ENCODE peak calls at places on chromosomes 7 and 10, in six cellular contexts. S, W, K, X, Q and J are unnamed samples.

GRCh38 chr7:30184804-30185487 is 50.2 kb downstream of the MTURN start:
- DNase-seq in K (no peak), X (no peak), W (no peak), S (no peak), Q (peak; percentile 89), J (no peak)

GRCh38 chr7:150916670-150917069 is 61.5 kb downstream of the KCNH2 start:
- DNase-seq in X (no peak), W (no peak), Q (no peak), K (no peak), S (no peak), J (no peak)

GRCh38 chr10:30028006-30028441 is 31.4 kb downstream of the JCAD start:
- DNase-seq in X (no peak), W (peak; percentile 38), K (no peak), S (no peak), Q (peak; percentile 58), J (peak; percentile 41)

GRCh38 chr7:47327698-47328391 is 254.1 kb downstream of the TNS3 start:
- DNase-seq in W (peak; percentile 90), Q (peak; percentile 77), S (peak; percentile 73), K (peak; percentile 81), X (peak; percentile 60), J (peak; percentile 86)

GRCh38 chr10:14450041-14450491 is 119.3 kb upstream of the FRMD4A start:
- DNase-seq in Q (peak; percentile 73), S (peak; percentile 56), W (peak; percentile 63), X (peak; percentile 39), K (peak; percentile 65), J (peak; percentile 67)

GRCh38 chr7:16813232-16813616 is 8.4 kb upstream of the AGR2 start:
- DNase-seq in W (no peak), X (no peak), Q (peak; percentile 17), K (no peak), S (no peak), J (peak; percentile 81)

GRCh38 chr7:127831312-127832212 is 179.6 kb downstream of the SND1 start:
- DNase-seq in X (no peak), S (no peak), W (no peak), K (no peak), Q (peak; percentile 35), J (no peak)

GRCh38 chr7:2521952-2522591 is 2.5 kb downstream of the LFNG start:
- DNase-seq in Q (peak; percentile 64), K (no peak), W (peak; percentile 39), S (no peak), X (no peak), J (no peak)

GRCh38 chr10:78914502-78915330 is 154.1 kb upstream of the ZMIZ1 start:
- DNase-seq in X (no peak), S (no peak), W (no peak), K (no peak), Q (peak; percentile 70), J (no peak)

GRCh38 chr7:149850007-149850594 is 11.9 kb downstream of the ZNF862 start:
- DNase-seq in K (no peak), Q (no peak), X (no peak), W (no peak), S (no peak), J (no peak)

GRCh38 chr7:132618956-132619305 is 42.7 kb upstream of the PLXNA4 start:
- DNase-seq in Q (no peak), W (peak; percentile 66), S (peak; percentile 15), K (peak; percentile 3), X (peak; percentile 82), J (peak; percentile 50)

GRCh38 chr10:78470267-78471103 is 436.8 kb downstream of the RPS24 start:
- DNase-seq in Q (peak; percentile 27), W (no peak), K (peak; percentile 18), S (no peak), X (peak; percentile 30), J (no peak)

GRCh38 chr10:84352251-84352842 is 24.0 kb downstream of the CCSER2 start:
- DNase-seq in Q (peak; percentile 77), X (no peak), S (peak; percentile 56), W (peak; percentile 64), K (peak; percentile 72), J (peak; percentile 62)

GRCh38 chr10:120746016-120746755 is 105.0 kb upstream of the WDR11 start:
- DNase-seq in X (no peak), W (no peak), S (no peak), Q (no peak), K (no peak), J (no peak)

GRCh38 chr7:103325744-103326143 is 18.8 kb downstream of the DNAJC2 start:
- DNase-seq in W (no peak), Q (no peak), K (no peak), S (no peak), X (no peak), J (no peak)

GRCh38 chr7:153385502-153385901 is 626.0 kb downstream of the ACTR3B start:
- DNase-seq in S (no peak), K (no peak), Q (no peak), X (no peak), W (no peak), J (no peak)

GRCh38 chr10:13317474-13317873 is 17.6 kb upstream of the PHYH start:
- DNase-seq in Q (no peak), X (no peak), K (no peak), W (no peak), S (no peak), J (no peak)

GRCh38 chr7:45682836-45683555 is 108.8 kb downstream of the ADCY1 start:
- DNase-seq in W (peak; percentile 49), Q (no peak), K (no peak), X (no peak), S (no peak), J (no peak)

GRCh38 chr7:117445206-117445605 is 17.9 kb upstream of the ASZ1 start:
- DNase-seq in W (no peak), X (no peak), Q (no peak), K (peak; percentile 34), S (peak; percentile 2), J (peak; percentile 23)

DNA sequence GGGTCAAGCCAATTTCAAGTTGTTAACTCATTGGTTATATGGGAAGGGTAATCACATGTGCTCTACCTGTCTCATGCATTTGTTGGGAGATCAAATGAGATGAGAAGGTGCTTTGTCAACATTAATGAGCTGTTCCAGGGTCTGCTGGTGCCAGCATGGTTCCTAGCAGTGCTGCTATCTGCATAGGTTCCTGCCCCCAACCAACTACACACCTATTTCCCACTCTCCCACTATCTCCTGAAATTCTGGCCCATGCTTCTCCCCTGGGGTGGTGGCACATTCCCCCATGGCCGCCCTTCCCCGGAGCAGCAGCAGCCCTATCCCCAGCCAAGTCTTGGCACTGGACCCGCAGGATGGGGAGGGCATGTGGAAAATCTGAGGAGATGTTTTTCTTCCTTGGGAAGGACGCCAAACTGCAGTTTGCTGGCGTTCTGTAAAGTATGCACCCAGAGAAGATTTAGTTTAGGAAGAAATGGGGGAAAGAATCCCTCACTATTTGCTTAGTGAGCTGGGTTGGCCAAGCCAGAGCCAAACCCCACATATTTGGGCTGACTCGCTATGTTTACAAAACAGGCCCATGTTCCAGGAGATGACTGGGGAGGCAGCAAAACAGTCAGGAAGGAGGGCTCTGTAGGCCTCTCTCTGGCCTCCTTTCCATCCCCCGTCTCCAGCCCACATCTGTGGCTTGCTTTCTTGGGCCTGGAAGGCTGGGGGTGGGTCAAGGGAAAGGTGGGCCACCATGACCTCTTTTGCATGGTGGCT is 42.5 kb downstream of the PPP1R3C start:
- DNase-seq in K (peak; percentile 92), S (peak; percentile 51), X (peak; percentile 17), Q (peak; percentile 66), W (peak; percentile 93), J (peak; percentile 90)
- H3K4me3 ChIP-seq in K (no peak overlapping the region), S (no peak overlapping the region), X (no peak overlapping the region), Q (no peak overlapping the region), W (no peak overlapping the region), J (no peak overlapping the region)

DNA sequence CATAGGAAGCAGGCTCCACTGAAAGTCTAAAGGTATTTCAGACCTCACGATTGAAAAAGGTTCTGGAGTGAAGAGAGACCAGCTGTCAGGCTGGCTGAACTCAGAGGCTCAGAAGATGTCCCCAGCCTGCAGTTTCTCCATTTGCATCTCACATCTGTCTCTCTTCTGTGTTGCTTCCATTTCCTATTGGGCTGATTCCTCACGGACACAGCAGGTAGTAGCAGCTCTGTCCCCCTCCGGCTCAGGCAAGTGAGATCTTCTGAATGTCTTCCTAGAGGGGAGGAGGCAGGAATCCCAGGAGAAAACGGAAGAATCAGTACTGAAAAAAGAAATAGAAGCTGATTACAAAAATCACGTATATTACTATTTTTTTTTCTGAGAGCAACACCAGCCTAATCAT is 274.1 kb upstream of the COBL start:
- DNase-seq in S (no peak), K (no peak), W (no peak), X (no peak), Q (no peak), J (no peak)
- H3K4me3 ChIP-seq in S (no peak overlapping the region), K (no peak overlapping the region), W (no peak overlapping the region), X (no peak overlapping the region), Q (no peak overlapping the region), J (no peak overlapping the region)

DNA sequence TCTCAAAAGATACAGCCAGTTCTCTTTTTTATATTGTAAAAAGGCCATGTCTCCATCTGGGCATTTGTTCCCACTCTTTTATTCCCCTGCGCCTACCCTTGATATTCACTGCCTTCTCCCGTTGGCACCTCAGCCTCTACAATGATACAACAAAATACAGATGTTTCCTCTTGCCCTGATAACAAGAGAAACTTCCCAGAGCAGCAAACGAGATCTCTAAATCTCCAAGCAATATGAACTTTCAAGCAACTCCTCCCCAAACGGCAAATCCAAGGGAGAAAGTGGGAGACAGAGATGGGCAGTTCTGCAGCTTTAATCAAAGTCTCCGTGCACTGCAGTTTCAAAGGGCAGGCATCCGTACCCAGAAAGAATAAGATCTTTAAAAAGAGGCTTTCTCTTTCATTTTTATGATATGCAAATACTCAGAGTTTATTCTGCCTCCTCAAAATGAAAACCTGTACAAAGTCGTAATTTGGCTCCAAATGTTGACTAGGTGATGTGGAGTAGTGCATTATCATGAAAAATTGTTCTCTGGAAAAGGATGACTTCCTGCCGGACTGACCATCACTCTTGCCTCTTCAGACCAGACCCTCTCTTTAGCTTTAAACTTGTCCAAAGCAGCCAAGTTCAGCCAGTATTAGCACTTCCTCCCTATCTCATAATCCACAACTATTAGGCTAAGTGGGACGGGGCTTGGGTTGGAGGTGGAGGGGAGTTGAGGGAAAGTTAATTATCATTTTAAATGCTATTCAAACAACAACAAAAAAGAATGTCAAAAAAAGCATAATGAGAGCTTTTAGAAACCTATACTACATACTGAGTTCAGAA is 682 bp downstream of the HGF start:
- DNase-seq in X (no peak), K (peak; percentile 11), W (peak; percentile 40), Q (no peak), S (no peak), J (no peak)
- H3K4me3 ChIP-seq in X (no peak overlapping the region), K (peak overlapping the region; percentile 53), W (no peak overlapping the region), Q (no peak overlapping the region), S (peak overlapping the region; percentile 42), J (no peak overlapping the region)

DNA sequence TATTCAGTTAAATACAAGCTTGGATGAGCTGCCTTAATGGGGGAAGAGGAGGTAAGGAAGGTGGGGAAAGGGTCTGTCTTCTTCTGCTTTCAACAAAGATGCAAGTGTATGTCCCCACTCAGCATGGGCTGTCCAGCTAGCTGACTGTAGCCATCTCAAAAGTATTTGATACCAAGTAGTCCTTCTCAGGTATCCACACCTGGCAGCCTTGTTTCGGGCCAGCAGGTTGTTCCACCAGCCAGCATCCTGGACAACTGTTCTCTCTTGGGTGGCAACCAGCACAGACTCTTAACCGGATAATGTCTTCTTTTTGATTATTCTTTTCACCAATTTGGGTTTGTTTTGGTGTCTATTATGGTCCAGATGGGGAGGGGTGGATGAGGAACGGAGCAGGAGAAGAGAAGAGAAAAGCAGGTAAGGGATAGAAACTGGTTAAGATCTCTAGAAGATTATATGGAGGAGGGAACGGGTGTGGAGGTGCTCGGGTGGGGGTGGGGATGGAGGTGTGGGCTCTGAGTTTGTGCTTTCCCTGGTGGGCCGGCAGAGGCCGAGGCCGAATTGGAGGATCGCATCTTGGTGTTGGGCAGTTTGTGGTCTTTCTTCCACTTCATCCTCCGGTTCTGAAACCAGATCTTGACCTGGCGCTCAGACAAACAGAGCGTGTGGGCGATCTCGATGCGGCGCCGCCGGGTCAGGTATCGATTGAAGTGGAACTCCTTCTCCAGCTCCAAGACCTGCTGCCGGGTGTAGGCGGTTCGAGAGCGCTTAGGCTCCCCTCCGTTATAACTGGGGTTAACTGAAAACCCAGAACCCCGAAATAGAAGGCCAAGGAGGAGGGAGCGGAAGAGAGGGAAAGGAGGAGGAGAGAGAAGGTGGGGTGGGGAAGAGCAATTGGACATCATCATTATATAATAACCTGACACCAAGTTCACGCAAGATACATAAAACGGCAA is 1.5 kb downstream of the HOXA4 start:
- DNase-seq in X (no peak), K (no peak), Q (no peak), W (no peak), S (no peak), J (no peak)
- H3K4me3 ChIP-seq in X (no peak overlapping the region), K (peak overlapping the region; percentile 76), Q (no peak overlapping the region), W (no peak overlapping the region), S (peak overlapping the region; percentile 15), J (peak overlapping the region; percentile 53)